ENCODE peak calls at places on chromosomes 4 and X, in six cellular contexts. W is tibial artery, D is lung, Q is tibial nerve, L is HCT116, B is colonic mucosa. V is an unnamed sample.

GRCh38 chr4:154076921-154077320 is 288.0 kb upstream of the SFRP2 start:
- DNase-seq in W (no peak), D (no peak), Q (no peak), L (no peak), B (no peak), V (no peak)

GRCh38 chr4:87580057-87580456 is 28.3 kb upstream of the DSPP start:
- DNase-seq in W (no peak), D (no peak), Q (no peak), L (no peak), B (no peak), V (no peak)

GRCh38 chr4:130359537-130359936 is 1263.6 kb downstream of the C4orf33 start:
- DNase-seq in W (no peak), D (no peak), Q (no peak), L (peak; percentile 6), B (no peak), V (no peak)

GRCh38 chrX:24207826-24208225 is 58.3 kb downstream of the ZFX start:
- DNase-seq in W (no peak), D (no peak), Q (no peak), L (no peak), B (no peak), V (no peak)

GRCh38 chr4:72110886-72111285 is 79.1 kb downstream of the NPFFR2 start:
- DNase-seq in W (no peak), D (no peak), Q (no peak), L (no peak), B (no peak), V (no peak)

GRCh38 chrX:104351173-104351769 is 96.5 kb upstream of the ESX1 start:
- DNase-seq in W (no peak), D (no peak), Q (no peak), L (peak; percentile 41), B (no peak), V (no peak)

GRCh38 chr4:25489221-25489797 is 112.2 kb downstream of the ANAPC4 start:
- DNase-seq in W (no peak), D (no peak), Q (no peak), L (no peak), B (no peak), V (no peak)

GRCh38 chr4:153205028-153205648 is 895 bp downstream of the TRIM2 start:
- DNase-seq in W (no peak), D (no peak), Q (no peak), L (no peak), B (peak; percentile 79), V (peak; percentile 29)

GRCh38 chr4:168857546-168858314 is 152.3 kb downstream of the CBR4 start:
- DNase-seq in W (no peak), D (no peak), Q (peak; percentile 61), L (no peak), B (no peak), V (no peak)

GRCh38 chr4:37803348-37803973 is 23.0 kb upstream of the PGM2 start:
- DNase-seq in W (no peak), D (no peak), Q (peak; percentile 34), L (no peak), B (no peak), V (no peak)

GRCh38 chrX:1378306-1378758 is 13.6 kb downstream of the SLC25A6 start:
- DNase-seq in W (no peak), D (no peak), Q (no peak), L (no peak), B (no peak), V (no peak)

GRCh38 chr4:21709031-21709430 is 239.5 kb downstream of the KCNIP4 start:
- DNase-seq in W (no peak), D (no peak), Q (no peak), L (no peak), B (no peak), V (no peak)

GRCh38 chr4:59945277-59945676 is 1254.8 kb upstream of the ADGRL3 start:
- DNase-seq in W (no peak), D (no peak), Q (no peak), L (no peak), B (no peak), V (no peak)

GRCh38 chrX:138018145-138018799 is 452.3 kb downstream of the ZIC3 start:
- DNase-seq in W (no peak), D (no peak), Q (peak; percentile 7), L (no peak), B (no peak), V (no peak)

GRCh38 chr4:127896069-127896468 is 15.4 kb downstream of the PLK4 start:
- DNase-seq in W (no peak), D (no peak), Q (no peak), L (no peak), B (no peak), V (no peak)

GRCh38 chrX:94524867-94525266 is 850.9 kb downstream of the FAM133A start:
- DNase-seq in W (no peak), D (no peak), Q (no peak), L (no peak), B (no peak), V (no peak)

GRCh38 chr4:105022811-105023667 is 123.6 kb upstream of the TET2 start:
- DNase-seq in W (no peak), D (no peak), Q (no peak), L (peak; percentile 4), B (no peak), V (no peak)

GRCh38 chrX:109707322-109707721 is 25.7 kb downstream of the ACSL4 start:
- DNase-seq in W (no peak), D (no peak), Q (no peak), L (no peak), B (no peak), V (no peak)

GRCh38 chrX:122583526-122583925 is 600.6 kb upstream of the GRIA3 start:
- DNase-seq in W (no peak), D (no peak), Q (no peak), L (no peak), B (no peak), V (no peak)

GRCh38 chrX:109840585-109840984 is 107.5 kb upstream of the ACSL4 start:
- DNase-seq in W (peak; percentile 63), D (peak; percentile 38), Q (peak; percentile 17), L (peak; percentile 21), B (peak; percentile 20), V (no peak)

GRCh38 chrX:136141569-136141968 is 5.8 kb upstream of the FHL1 start:
- DNase-seq in W (no peak), D (no peak), Q (no peak), L (no peak), B (no peak), V (no peak)

GRCh38 chr4:53315300-53315699 is 50.6 kb downstream of the SCFD2 start:
- DNase-seq in W (no peak), D (no peak), Q (no peak), L (no peak), B (no peak), V (no peak)

GRCh38 chrX:13125188-13125587 is 80.8 kb upstream of the FAM9C start:
- DNase-seq in W (no peak), D (no peak), Q (no peak), L (no peak), B (no peak), V (no peak)

GRCh38 chr4:53010320-53010719 is 148.2 kb downstream of the RASL11B start:
- DNase-seq in W (no peak), D (no peak), Q (peak; percentile 70), L (no peak), B (no peak), V (no peak)

GRCh38 chr4:82363896-82364487 is 9.8 kb downstream of the HNRNPD start:
- DNase-seq in W (no peak), D (no peak), Q (no peak), L (no peak), B (no peak), V (no peak)
- H3K4me1 ChIP-seq in W (peaks cover 27% of the 10 kb centered on the region), D (peaks cover 18% of the 10 kb centered on the region), Q (peaks cover 58% of the 10 kb centered on the region), L (no peaks in the 10 kb centered on the region), B (peaks cover 15% of the 10 kb centered on the region), V (peaks cover 42% of the 10 kb centered on the region)

GRCh38 chr4:15413623-15414019 is 14.2 kb upstream of the C1QTNF7 start:
- DNase-seq in W (no peak), D (no peak), Q (no peak), L (no peak), B (no peak), V (no peak)

GRCh38 chr4:15414601-15415091 is 13.2 kb upstream of the C1QTNF7 start:
- DNase-seq in W (no peak), D (no peak), Q (no peak), L (no peak), B (no peak), V (no peak)

GRCh38 chr4:15410750-15411149 is 17.1 kb upstream of the C1QTNF7 start:
- DNase-seq in W (no peak), D (no peak), Q (no peak), L (no peak), B (peak; percentile 23), V (no peak)

GRCh38 chr4:15416357-15417327 is 11.2 kb upstream of the C1QTNF7 start:
- DNase-seq in W (no peak), D (no peak), Q (no peak), L (no peak), B (no peak), V (no peak)

DNA sequence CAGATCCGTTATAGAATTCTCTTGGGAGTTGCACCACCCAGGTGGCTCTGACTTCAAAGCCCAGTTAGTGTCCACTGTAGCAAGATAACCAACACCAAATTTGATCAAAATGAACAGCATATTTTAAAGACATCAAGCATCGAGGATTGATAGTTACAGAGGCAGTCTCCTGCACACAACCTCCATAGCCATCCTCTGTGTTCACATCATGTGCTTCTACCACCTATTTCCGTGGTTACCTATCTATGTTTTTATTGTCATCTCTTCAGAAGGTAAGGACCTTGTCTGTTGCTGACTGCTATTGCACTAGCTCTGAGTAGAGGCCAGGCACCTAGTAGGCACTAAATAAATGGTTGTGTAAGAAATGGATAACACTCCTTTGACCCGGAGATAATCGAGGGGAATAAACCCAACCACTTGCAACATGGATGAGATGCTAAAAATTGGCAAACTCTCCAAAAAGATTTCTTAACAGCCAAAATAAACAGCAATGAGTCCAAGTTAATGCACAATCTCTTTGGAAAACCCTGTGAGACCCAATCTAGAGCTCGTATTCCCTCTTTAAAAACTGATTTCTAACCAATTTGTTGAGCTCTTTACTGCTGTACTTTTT is 14.7 kb upstream of the C1QTNF7 start:
- DNase-seq in W (no peak), D (no peak), Q (no peak), L (no peak), B (no peak), V (no peak)
- H3K27ac ChIP-seq in W (peak overlapping the region; percentile 71), D (no peak overlapping the region), Q (peak overlapping the region; percentile 80), L (no peak overlapping the region), B (no peak overlapping the region), V (no peak overlapping the region)

DNA sequence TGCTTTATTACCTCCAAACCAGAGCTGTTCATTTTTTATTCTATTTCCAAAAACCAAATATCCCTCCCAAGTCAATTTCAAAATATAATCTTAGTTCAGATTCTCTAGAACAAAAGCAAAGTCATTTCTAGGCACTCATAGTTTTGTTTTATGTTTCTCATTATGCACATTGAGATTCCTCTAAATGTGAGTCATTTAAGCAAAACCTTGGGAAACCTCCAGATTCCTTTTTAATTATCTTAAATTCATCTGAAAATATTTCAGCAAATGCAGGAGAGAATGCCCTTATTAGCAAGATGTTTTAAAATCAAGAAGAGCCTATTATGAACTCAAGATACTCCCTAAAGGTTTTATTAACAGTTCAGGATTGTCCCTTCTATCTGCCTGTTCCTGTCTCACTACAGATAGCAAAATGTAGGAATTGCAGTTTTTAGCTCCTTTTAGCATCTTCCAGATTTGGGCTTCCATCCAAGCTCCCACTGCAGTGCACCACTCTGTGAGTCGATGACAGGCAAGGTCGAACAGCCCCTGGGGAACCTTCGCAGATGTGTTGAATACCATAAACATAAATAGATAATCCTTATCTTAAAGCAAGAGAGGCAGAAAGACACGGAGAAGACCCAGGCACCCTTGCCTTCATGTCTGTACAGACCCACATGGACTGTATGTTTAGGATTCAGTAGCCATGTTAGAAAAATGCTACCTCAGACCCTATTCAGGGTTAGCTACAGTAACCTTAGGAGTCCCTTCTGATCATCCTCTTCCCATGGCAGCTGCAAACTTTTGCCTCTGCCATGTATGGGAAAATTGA is 11.3 kb upstream of the SLC9A7 start:
- DNase-seq in W (no peak), D (no peak), Q (no peak), L (no peak), B (no peak), V (no peak)
- H3K4me3 ChIP-seq in W (no peak overlapping the region), D (no peak overlapping the region), Q (no peak overlapping the region), L (no peak overlapping the region), B (no peak overlapping the region), V (no peak overlapping the region)

GRCh38 chr4:98151145-98151929 is 8.1 kb upstream of the STPG2 start:
- DNase-seq in W (no peak), D (no peak), Q (no peak), L (no peak), B (no peak), V (no peak)
- H3K4me1 ChIP-seq in W (no peaks in the 10 kb centered on the region), D (no peaks in the 10 kb centered on the region), Q (no peaks in the 10 kb centered on the region), L (no peaks in the 10 kb centered on the region), B (no peaks in the 10 kb centered on the region), V (peaks cover 3% of the 10 kb centered on the region)